ENCODE peak calls at places on chromosome 7, in seven cellular contexts. H is globus pallidus, Z is EH, K is cardiac muscle cell, S is esophagus muscularis mucosa, C is hypothalamus, V is DMS53. R is an unnamed sample.

GRCh38 chr7:47968852-47969774 is 10.3 kb downstream of the HUS1 start:
- DNase-seq in H (peak; percentile 51), Z (peak; percentile 74), K (peak; percentile 81), S (peak; percentile 70), C (peak; percentile 49), V (peak; percentile 80), R (peak; percentile 37)

GRCh38 chr7:132353902-132354301 is 222.4 kb downstream of the PLXNA4 start:
- DNase-seq in H (no peak), Z (no peak), K (no peak), S (no peak), C (no peak), V (no peak), R (no peak)

GRCh38 chr7:88401009-88401623 is 94.4 kb upstream of the STEAP4 start:
- DNase-seq in H (peak; percentile 2), Z (peak; percentile 1), K (peak; percentile 20), S (no peak), C (no peak), V (peak; percentile 64), R (no peak)

GRCh38 chr7:66631471-66631870 is 2.8 kb downstream of the KCTD7 start:
- DNase-seq in H (no peak), Z (no peak), K (no peak), S (no peak), C (no peak), V (no peak), R (no peak)

GRCh38 chr7:70416611-70417010 is 715.3 kb upstream of the GALNT17 start:
- DNase-seq in H (no peak), Z (no peak), K (no peak), S (no peak), C (no peak), V (no peak), R (no peak)

GRCh38 chr7:27514861-27515260 is 147.8 kb downstream of the HIBADH start:
- DNase-seq in H (no peak), Z (no peak), K (peak; percentile 5), S (no peak), C (no peak), V (no peak), R (no peak)

GRCh38 chr7:732094-732541 is 5.0 kb upstream of the PRKAR1B start:
- DNase-seq in H (no peak), Z (no peak), K (peak; percentile 45), S (no peak), C (no peak), V (peak; percentile 98), R (no peak)

GRCh38 chr7:32251659-32252058 is 181.5 kb upstream of the PDE1C start:
- DNase-seq in H (no peak), Z (no peak), K (no peak), S (peak; percentile 53), C (no peak), V (no peak), R (no peak)

GRCh38 chr7:152751449-152752141 is 8.0 kb upstream of the ACTR3B start:
- DNase-seq in H (no peak), Z (no peak), K (no peak), S (no peak), C (no peak), V (no peak), R (no peak)

GRCh38 chr7:95723583-95724180 is 48.7 kb upstream of the DYNC1I1 start:
- DNase-seq in H (peak; percentile 61), Z (peak; percentile 33), K (peak; percentile 74), S (no peak), C (peak; percentile 32), V (peak; percentile 93), R (peak; percentile 44)

GRCh38 chr7:80942261-80943041 is 23.6 kb upstream of the SEMA3C start:
- DNase-seq in H (no peak), Z (peak; percentile 97), K (peak; percentile 53), S (no peak), C (no peak), V (peak; percentile 54), R (no peak)

GRCh38 chr7:416761-417624 is 102.7 kb downstream of the PDGFA start:
- DNase-seq in H (no peak), Z (no peak), K (no peak), S (no peak), C (no peak), V (no peak), R (no peak)

GRCh38 chr7:110921478-110922210 is 169.3 kb upstream of the LRRN3 start:
- DNase-seq in H (no peak), Z (peak; percentile 64), K (no peak), S (no peak), C (no peak), V (no peak), R (no peak)

GRCh38 chr7:107045980-107046379 is 1.5 kb downstream of the PRKAR2B start:
- DNase-seq in H (no peak), Z (peak; percentile 83), K (no peak), S (no peak), C (no peak), V (peak; percentile 27), R (no peak)

GRCh38 chr7:33853361-33854062 is 51.8 kb upstream of the BMPER start:
- DNase-seq in H (no peak), Z (peak; percentile 91), K (no peak), S (peak; percentile 24), C (no peak), V (no peak), R (no peak)

GRCh38 chr7:767580-767940 is 40.5 kb upstream of the PRKAR1B start:
- DNase-seq in H (no peak), Z (no peak), K (no peak), S (no peak), C (no peak), V (no peak), R (no peak)

GRCh38 chr7:158657189-158657746 is 47.3 kb downstream of the NCAPG2 start:
- DNase-seq in H (no peak), Z (no peak), K (no peak), S (no peak), C (no peak), V (peak; percentile 13), R (no peak)

GRCh38 chr7:25478925-25479324 is 250.6 kb upstream of the NPVF start:
- DNase-seq in H (no peak), Z (no peak), K (no peak), S (no peak), C (no peak), V (peak; percentile 15), R (no peak)

GRCh38 chr7:154484406-154484805 is 432.2 kb downstream of the DPP6 start:
- DNase-seq in H (peak; percentile 96), Z (no peak), K (no peak), S (peak; percentile 70), C (peak; percentile 89), V (no peak), R (peak; percentile 88)

R was measured in putamen.